ENCODE peak calls at places on chromosome 13, in five cellular contexts. One of them, this sample, is unnamed.

GRCh38 chr13:20609145-20609544 is 42.2 kb downstream of the IFT88 start:
- DNase-seq in neural progenitor cell: no peak
- DNase-seq in IMR-90: peak; percentile 94
- DNase-seq in DND-41: no peak
- DNase-seq in GM23338: no peak
- DNase-seq in this sample: peak; percentile 3

GRCh38 chr13:20544186-20544914 is 18.7 kb upstream of the CRYL1 start:
- DNase-seq in neural progenitor cell: no peak
- DNase-seq in GM23338: no peak
- DNase-seq in IMR-90: no peak
- DNase-seq in DND-41: no peak
- DNase-seq in this sample: no peak

GRCh38 chr13:83878691-83879410 is 3.4 kb downstream of the SLITRK1 start:
- DNase-seq in neural progenitor cell: peak; percentile 86
- DNase-seq in DND-41: no peak
- DNase-seq in IMR-90: no peak
- DNase-seq in GM23338: peak; percentile 67
- DNase-seq in this sample: no peak

GRCh38 chr13:19634129-19634740 is 776 bp downstream of the MPHOSPH8 start:
- DNase-seq in IMR-90: peak; percentile 57
- DNase-seq in GM23338: peak; percentile 17
- DNase-seq in neural progenitor cell: peak; percentile 19
- DNase-seq in DND-41: peak; percentile 35
- DNase-seq in this sample: peak; percentile 83

GRCh38 chr13:24660023-24660806 is 20.0 kb upstream of the ATP12A start:
- DNase-seq in neural progenitor cell: no peak
- DNase-seq in IMR-90: no peak
- DNase-seq in GM23338: no peak
- DNase-seq in DND-41: no peak
- DNase-seq in this sample: peak; percentile 33

GRCh38 chr13:49690133-49690989 is 925 bp downstream of the EBPL start:
- DNase-seq in DND-41: no peak
- DNase-seq in GM23338: no peak
- DNase-seq in IMR-90: peak; percentile 87
- DNase-seq in neural progenitor cell: no peak
- DNase-seq in this sample: peak; percentile 49

GRCh38 chr13:76210262-76210661 is 574.1 kb downstream of the LMO7 start:
- DNase-seq in neural progenitor cell: no peak
- DNase-seq in IMR-90: no peak
- DNase-seq in GM23338: no peak
- DNase-seq in DND-41: no peak
- DNase-seq in this sample: no peak

GRCh38 chr13:40682449-40683240 is 16.2 kb upstream of the FOXO1 start:
- DNase-seq in DND-41: no peak
- DNase-seq in neural progenitor cell: peak; percentile 73
- DNase-seq in GM23338: peak; percentile 88
- DNase-seq in IMR-90: peak; percentile 35
- DNase-seq in this sample: no peak

GRCh38 chr13:66138172-66138811 is 1091.8 kb downstream of the PCDH9 start:
- DNase-seq in DND-41: no peak
- DNase-seq in GM23338: no peak
- DNase-seq in neural progenitor cell: no peak
- DNase-seq in IMR-90: no peak
- DNase-seq in this sample: no peak

GRCh38 chr13:61575941-61576340 is 160.3 kb upstream of the PCDH20 start:
- DNase-seq in GM23338: no peak
- DNase-seq in neural progenitor cell: no peak
- DNase-seq in IMR-90: no peak
- DNase-seq in DND-41: no peak
- DNase-seq in this sample: no peak

GRCh38 chr13:107117327-107118012 is 549.5 kb upstream of the ARGLU1 start:
- DNase-seq in IMR-90: peak; percentile 50
- DNase-seq in neural progenitor cell: no peak
- DNase-seq in DND-41: no peak
- DNase-seq in GM23338: no peak
- DNase-seq in this sample: no peak

GRCh38 chr13:93558637-93559036 is 332.0 kb downstream of the GPC6 start:
- DNase-seq in DND-41: no peak
- DNase-seq in GM23338: no peak
- DNase-seq in neural progenitor cell: no peak
- DNase-seq in IMR-90: peak; percentile 16
- DNase-seq in this sample: no peak

GRCh38 chr13:98496239-98496668 is 80.7 kb downstream of the STK24 start:
- DNase-seq in IMR-90: peak; percentile 46
- DNase-seq in GM23338: no peak
- DNase-seq in DND-41: no peak
- DNase-seq in neural progenitor cell: no peak
- DNase-seq in this sample: no peak

GRCh38 chr13:61466280-61466679 is 50.6 kb upstream of the PCDH20 start:
- DNase-seq in IMR-90: no peak
- DNase-seq in neural progenitor cell: peak; percentile 18
- DNase-seq in DND-41: no peak
- DNase-seq in GM23338: peak; percentile 57
- DNase-seq in this sample: no peak

GRCh38 chr13:46554971-46555370 is 2.0 kb downstream of the LRCH1 start:
- DNase-seq in GM23338: no peak
- DNase-seq in neural progenitor cell: no peak
- DNase-seq in DND-41: no peak
- DNase-seq in IMR-90: peak; percentile 68
- DNase-seq in this sample: no peak
- H2AFZ ChIP-seq in GM23338: no peak overlapping the region
- H2AFZ ChIP-seq in neural progenitor cell: peak overlapping the region; percentile 78
- H2AFZ ChIP-seq in DND-41: peak overlapping the region; percentile 75
- H2AFZ ChIP-seq in IMR-90: peak overlapping the region; percentile 92
- H2AFZ ChIP-seq in this sample: no peak overlapping the region

GRCh38 chr13:43319617-43320444 is 296.4 kb downstream of the DNAJC15 start:
- DNase-seq in IMR-90: no peak
- DNase-seq in GM23338: peak; percentile 67
- DNase-seq in DND-41: no peak
- DNase-seq in neural progenitor cell: peak; percentile 57
- DNase-seq in this sample: no peak

DNA sequence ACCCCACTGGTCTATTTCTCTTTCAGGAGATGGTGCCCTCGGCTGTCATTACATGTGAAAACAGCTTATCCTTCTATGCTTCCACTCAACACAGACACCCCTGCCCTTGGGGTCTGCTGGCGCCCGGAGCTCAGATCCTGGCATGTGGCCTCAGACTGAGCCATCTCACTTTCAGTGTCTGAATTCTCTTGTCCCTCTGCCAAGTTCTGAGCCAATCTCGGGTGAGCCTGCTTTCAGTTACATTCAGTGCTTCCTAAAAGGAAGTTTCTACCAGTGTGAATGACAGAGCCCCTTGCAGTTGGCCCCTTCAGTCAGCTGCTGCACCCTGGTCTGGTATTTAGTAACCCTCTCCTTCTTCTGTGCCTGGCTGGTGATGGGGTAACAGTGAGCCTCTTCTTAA is 293.6 kb downstream of the DNAJC15 start:
- DNase-seq in IMR-90: peak; percentile 67
- DNase-seq in GM23338: peak; percentile 34
- DNase-seq in neural progenitor cell: peak; percentile 20
- DNase-seq in DND-41: no peak
- DNase-seq in this sample: peak; percentile 22
- H2AFZ ChIP-seq in IMR-90: peak overlapping the region; percentile 72
- H2AFZ ChIP-seq in GM23338: no peak overlapping the region
- H2AFZ ChIP-seq in neural progenitor cell: no peak overlapping the region
- H2AFZ ChIP-seq in DND-41: no peak overlapping the region
- H2AFZ ChIP-seq in this sample: no peak overlapping the region

DNA sequence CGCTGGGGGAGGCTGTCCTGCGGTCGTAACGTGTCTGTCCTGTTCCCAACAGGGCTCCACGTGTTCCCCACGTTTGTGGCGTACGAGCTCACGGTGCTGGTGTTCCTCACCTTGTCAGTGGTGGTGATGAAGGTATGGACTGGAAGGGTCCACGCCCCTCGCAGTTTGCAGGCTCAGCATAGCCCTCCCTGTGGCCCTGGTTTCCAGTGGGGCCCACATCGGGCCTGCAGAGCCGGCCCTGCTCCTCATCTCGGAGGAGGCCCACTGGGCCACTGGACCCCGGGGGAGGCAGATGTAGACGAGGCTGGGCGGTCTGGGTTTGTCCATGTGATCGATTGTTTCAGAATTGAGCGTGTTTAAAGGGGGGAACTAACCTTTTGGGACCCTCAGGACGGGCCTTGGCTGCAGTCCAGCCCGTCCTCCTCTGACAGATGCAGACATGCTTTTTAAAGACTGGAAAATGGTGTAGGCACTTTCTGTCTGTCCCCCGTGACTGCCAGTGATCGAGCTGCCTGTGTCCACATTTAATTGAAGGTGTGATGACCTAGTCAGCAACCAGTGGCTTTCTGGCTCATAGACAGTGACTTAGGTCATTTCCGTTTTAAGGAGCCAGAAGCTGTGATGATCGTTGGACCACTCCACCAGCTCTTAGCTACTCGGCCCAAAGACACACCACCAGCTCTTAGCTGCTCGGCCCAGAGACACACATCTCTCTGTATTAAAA is 37.1 kb upstream of the TFDP1 start:
- DNase-seq in GM23338: no peak
- DNase-seq in IMR-90: peak; percentile 39
- DNase-seq in neural progenitor cell: no peak
- DNase-seq in DND-41: no peak
- DNase-seq in this sample: no peak
- H2AFZ ChIP-seq in GM23338: no peak overlapping the region
- H2AFZ ChIP-seq in IMR-90: no peak overlapping the region
- H2AFZ ChIP-seq in neural progenitor cell: no peak overlapping the region
- H2AFZ ChIP-seq in DND-41: no peak overlapping the region
- H2AFZ ChIP-seq in this sample: no peak overlapping the region

GRCh38 chr13:110812111-110812868 is 98.8 kb downstream of the ING1 start:
- DNase-seq in DND-41: no peak
- DNase-seq in neural progenitor cell: no peak
- DNase-seq in GM23338: peak; percentile 77
- DNase-seq in IMR-90: no peak
- DNase-seq in this sample: peak; percentile 29
- H2AFZ ChIP-seq in DND-41: no peak overlapping the region
- H2AFZ ChIP-seq in neural progenitor cell: no peak overlapping the region
- H2AFZ ChIP-seq in GM23338: peak overlapping the region; percentile 96
- H2AFZ ChIP-seq in IMR-90: peak overlapping the region; percentile 16
- H2AFZ ChIP-seq in this sample: no peak overlapping the region